ENCODE peak calls at places on chromosomes 12 and 14, in eight cellular contexts. One of them, this sample, is unnamed.

GRCh38 chr12:100845095-100845494 is 50.5 kb downstream of the ANO4 start:
- DNase-seq in fibroblast of the aortic adventitia: no peak
- DNase-seq in GM23338: no peak
- DNase-seq in cardiac fibroblast: peak; percentile 15
- DNase-seq in nephron progenitor cell: no peak
- DNase-seq in glutamatergic neuron: no peak
- DNase-seq in heart right ventricle: no peak
- DNase-seq in hepatocyte: no peak
- DNase-seq in this sample: no peak

GRCh38 chr14:92644166-92644565 is 104.3 kb downstream of the LGMN start:
- DNase-seq in fibroblast of the aortic adventitia: peak; percentile 42
- DNase-seq in GM23338: no peak
- DNase-seq in cardiac fibroblast: peak; percentile 69
- DNase-seq in nephron progenitor cell: no peak
- DNase-seq in glutamatergic neuron: no peak
- DNase-seq in heart right ventricle: no peak
- DNase-seq in hepatocyte: no peak
- DNase-seq in this sample: no peak

GRCh38 chr12:112823582-112824149 is 32.1 kb downstream of the RPH3A start:
- DNase-seq in fibroblast of the aortic adventitia: no peak
- DNase-seq in GM23338: peak; percentile 34
- DNase-seq in cardiac fibroblast: no peak
- DNase-seq in nephron progenitor cell: no peak
- DNase-seq in glutamatergic neuron: no peak
- DNase-seq in heart right ventricle: no peak
- DNase-seq in hepatocyte: no peak
- DNase-seq in this sample: no peak

GRCh38 chr14:53999061-53999488 is 42.5 kb upstream of the BMP4 start:
- DNase-seq in fibroblast of the aortic adventitia: peak; percentile 73
- DNase-seq in GM23338: no peak
- DNase-seq in cardiac fibroblast: peak; percentile 25
- DNase-seq in nephron progenitor cell: no peak
- DNase-seq in glutamatergic neuron: no peak
- DNase-seq in heart right ventricle: no peak
- DNase-seq in hepatocyte: peak; percentile 34
- DNase-seq in this sample: no peak

GRCh38 chr12:3002636-3003035 is 43.4 kb downstream of the TEAD4 start:
- DNase-seq in fibroblast of the aortic adventitia: no peak
- DNase-seq in GM23338: no peak
- DNase-seq in cardiac fibroblast: no peak
- DNase-seq in nephron progenitor cell: no peak
- DNase-seq in glutamatergic neuron: no peak
- DNase-seq in heart right ventricle: no peak
- DNase-seq in hepatocyte: no peak
- DNase-seq in this sample: no peak

GRCh38 chr14:87935895-87936294 is 57.1 kb downstream of the GALC start:
- DNase-seq in fibroblast of the aortic adventitia: no peak
- DNase-seq in GM23338: no peak
- DNase-seq in cardiac fibroblast: no peak
- DNase-seq in nephron progenitor cell: no peak
- DNase-seq in glutamatergic neuron: no peak
- DNase-seq in heart right ventricle: no peak
- DNase-seq in hepatocyte: no peak
- DNase-seq in this sample: no peak

GRCh38 chr14:31993521-31993941 is 83.6 kb upstream of the ARHGAP5 start:
- DNase-seq in fibroblast of the aortic adventitia: peak; percentile 29
- DNase-seq in GM23338: no peak
- DNase-seq in cardiac fibroblast: peak; percentile 18
- DNase-seq in nephron progenitor cell: no peak
- DNase-seq in glutamatergic neuron: no peak
- DNase-seq in heart right ventricle: no peak
- DNase-seq in hepatocyte: no peak
- DNase-seq in this sample: no peak

GRCh38 chr14:94051115-94051514 is 25.0 kb downstream of the OTUB2 start:
- DNase-seq in fibroblast of the aortic adventitia: peak; percentile 67
- DNase-seq in GM23338: peak; percentile 56
- DNase-seq in cardiac fibroblast: peak; percentile 56
- DNase-seq in nephron progenitor cell: no peak
- DNase-seq in glutamatergic neuron: no peak
- DNase-seq in heart right ventricle: no peak
- DNase-seq in hepatocyte: peak; percentile 53
- DNase-seq in this sample: no peak

GRCh38 chr12:138898-139534 is 72.4 kb downstream of the IQSEC3 start:
- DNase-seq in fibroblast of the aortic adventitia: peak; percentile 4
- DNase-seq in GM23338: peak; percentile 62
- DNase-seq in cardiac fibroblast: peak; percentile 9
- DNase-seq in nephron progenitor cell: peak; percentile 49
- DNase-seq in glutamatergic neuron: peak; percentile 50
- DNase-seq in heart right ventricle: peak; percentile 28
- DNase-seq in hepatocyte: no peak
- DNase-seq in this sample: no peak

GRCh38 chr14:75831455-75831854 is 150.3 kb downstream of the TGFB3 start:
- DNase-seq in fibroblast of the aortic adventitia: peak; percentile 81
- DNase-seq in GM23338: no peak
- DNase-seq in cardiac fibroblast: peak; percentile 80
- DNase-seq in nephron progenitor cell: no peak
- DNase-seq in glutamatergic neuron: no peak
- DNase-seq in heart right ventricle: peak; percentile 29
- DNase-seq in hepatocyte: peak; percentile 80
- DNase-seq in this sample: no peak

GRCh38 chr12:50055831-50056628 is 1.4 kb upstream of the ASIC1 start:
- DNase-seq in fibroblast of the aortic adventitia: peak; percentile 46
- DNase-seq in GM23338: peak; percentile 84
- DNase-seq in cardiac fibroblast: peak; percentile 54
- DNase-seq in nephron progenitor cell: peak; percentile 57
- DNase-seq in glutamatergic neuron: peak; percentile 65
- DNase-seq in heart right ventricle: no peak
- DNase-seq in hepatocyte: peak; percentile 76
- DNase-seq in this sample: no peak

GRCh38 chr12:76180401-76181277 is 96.2 kb upstream of the NAP1L1 start:
- DNase-seq in fibroblast of the aortic adventitia: no peak
- DNase-seq in GM23338: peak; percentile 24
- DNase-seq in cardiac fibroblast: no peak
- DNase-seq in nephron progenitor cell: no peak
- DNase-seq in glutamatergic neuron: no peak
- DNase-seq in heart right ventricle: no peak
- DNase-seq in hepatocyte: no peak
- DNase-seq in this sample: no peak

GRCh38 chr14:100019156-100019882 is 45.9 kb upstream of the EVL start:
- DNase-seq in fibroblast of the aortic adventitia: no peak
- DNase-seq in GM23338: peak; percentile 20
- DNase-seq in cardiac fibroblast: peak; percentile 51
- DNase-seq in nephron progenitor cell: peak; percentile 19
- DNase-seq in glutamatergic neuron: peak; percentile 43
- DNase-seq in heart right ventricle: no peak
- DNase-seq in hepatocyte: peak; percentile 80
- DNase-seq in this sample: no peak

GRCh38 chr12:126898562-126898961 is 1368.4 kb upstream of the TMEM132C start:
- DNase-seq in fibroblast of the aortic adventitia: no peak
- DNase-seq in GM23338: no peak
- DNase-seq in cardiac fibroblast: no peak
- DNase-seq in nephron progenitor cell: no peak
- DNase-seq in glutamatergic neuron: no peak
- DNase-seq in heart right ventricle: no peak
- DNase-seq in hepatocyte: no peak
- DNase-seq in this sample: no peak

GRCh38 chr14:38989917-38990546 is 113.0 kb downstream of the SEC23A start:
- DNase-seq in fibroblast of the aortic adventitia: no peak
- DNase-seq in GM23338: no peak
- DNase-seq in cardiac fibroblast: peak; percentile 22
- DNase-seq in nephron progenitor cell: no peak
- DNase-seq in glutamatergic neuron: no peak
- DNase-seq in heart right ventricle: no peak
- DNase-seq in hepatocyte: no peak
- DNase-seq in this sample: no peak

GRCh38 chr12:67773896-67774295 is 125.4 kb downstream of the DYRK2 start:
- DNase-seq in fibroblast of the aortic adventitia: peak; percentile 31
- DNase-seq in GM23338: no peak
- DNase-seq in cardiac fibroblast: no peak
- DNase-seq in nephron progenitor cell: no peak
- DNase-seq in glutamatergic neuron: no peak
- DNase-seq in heart right ventricle: no peak
- DNase-seq in hepatocyte: no peak
- DNase-seq in this sample: no peak

GRCh38 chr12:85016423-85016822 is 19.7 kb downstream of the TSPAN19 start:
- DNase-seq in fibroblast of the aortic adventitia: peak; percentile 96
- DNase-seq in GM23338: no peak
- DNase-seq in cardiac fibroblast: peak; percentile 99
- DNase-seq in nephron progenitor cell: no peak
- DNase-seq in glutamatergic neuron: no peak
- DNase-seq in heart right ventricle: no peak
- DNase-seq in hepatocyte: no peak
- DNase-seq in this sample: no peak

GRCh38 chr12:95633671-95634465 is 82.6 kb upstream of the USP44 start:
- DNase-seq in fibroblast of the aortic adventitia: peak; percentile 71
- DNase-seq in GM23338: no peak
- DNase-seq in cardiac fibroblast: no peak
- DNase-seq in nephron progenitor cell: no peak
- DNase-seq in glutamatergic neuron: no peak
- DNase-seq in heart right ventricle: no peak
- DNase-seq in hepatocyte: peak; percentile 33
- DNase-seq in this sample: no peak

GRCh38 chr12:94801736-94802135 is 151.4 kb upstream of the TMCC3 start:
- DNase-seq in fibroblast of the aortic adventitia: no peak
- DNase-seq in GM23338: no peak
- DNase-seq in cardiac fibroblast: no peak
- DNase-seq in nephron progenitor cell: no peak
- DNase-seq in glutamatergic neuron: no peak
- DNase-seq in heart right ventricle: no peak
- DNase-seq in hepatocyte: no peak
- DNase-seq in this sample: no peak

GRCh38 chr12:131003036-131003435 is 49.3 kb downstream of the ADGRD1 start:
- DNase-seq in fibroblast of the aortic adventitia: no peak
- DNase-seq in GM23338: no peak
- DNase-seq in cardiac fibroblast: no peak
- DNase-seq in nephron progenitor cell: no peak
- DNase-seq in glutamatergic neuron: no peak
- DNase-seq in heart right ventricle: no peak
- DNase-seq in hepatocyte: no peak
- DNase-seq in this sample: no peak

GRCh38 chr12:82833461-82833860 is 146.8 kb downstream of the TMTC2 start:
- DNase-seq in fibroblast of the aortic adventitia: peak; percentile 29
- DNase-seq in GM23338: no peak
- DNase-seq in cardiac fibroblast: no peak
- DNase-seq in nephron progenitor cell: no peak
- DNase-seq in glutamatergic neuron: no peak
- DNase-seq in heart right ventricle: no peak
- DNase-seq in hepatocyte: no peak
- DNase-seq in this sample: no peak

DNA sequence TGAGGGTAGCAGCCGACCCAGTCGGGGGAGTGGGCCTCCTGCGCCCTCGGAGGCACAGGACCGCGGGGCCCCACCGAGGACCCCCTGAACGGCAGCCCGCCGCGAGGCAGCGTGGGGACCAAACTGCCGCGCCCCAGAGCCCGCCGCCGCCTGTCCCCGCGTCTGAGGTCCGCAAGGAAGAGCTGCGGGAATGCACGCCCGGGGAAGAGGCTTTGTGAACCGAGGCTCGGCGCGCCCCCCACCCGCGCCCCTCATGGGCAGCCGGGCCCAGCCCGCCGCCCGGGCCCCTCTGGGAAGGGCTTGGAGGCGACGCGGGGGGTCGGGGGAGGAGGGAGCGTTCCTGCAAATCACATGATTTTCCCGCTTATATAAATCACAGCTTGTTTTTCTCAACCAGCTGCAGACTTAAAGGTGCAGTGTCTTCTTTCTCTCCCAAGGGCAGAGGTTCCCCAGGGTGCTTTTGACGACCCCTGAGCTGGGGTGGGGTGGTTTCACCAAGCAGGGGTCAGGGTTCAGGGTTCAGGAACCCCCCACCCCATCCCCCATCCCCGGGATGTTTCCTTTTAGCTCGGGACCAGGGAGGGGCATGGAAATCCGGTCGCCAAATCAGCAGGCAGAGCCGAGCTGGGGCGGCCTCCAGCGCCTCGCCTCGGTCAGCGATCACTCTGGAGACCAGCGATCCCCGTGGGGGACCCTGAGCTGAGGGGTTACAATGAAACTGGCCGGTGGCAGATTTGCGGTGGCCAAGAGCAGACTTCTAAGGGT is 44.7 kb upstream of the ATP23 start:
- DNase-seq in fibroblast of the aortic adventitia: peak; percentile 84
- DNase-seq in GM23338: peak; percentile 78
- DNase-seq in cardiac fibroblast: peak; percentile 74
- DNase-seq in nephron progenitor cell: peak; percentile 77
- DNase-seq in glutamatergic neuron: peak; percentile 73
- DNase-seq in heart right ventricle: peak; percentile 83
- DNase-seq in hepatocyte: peak; percentile 82
- DNase-seq in this sample: peak; percentile 91
- TF ChIP-seq CTCF in fibroblast of the aortic adventitia: peak; percentile 49
- TF ChIP-seq CTCF in GM23338: peak; percentile 64
- TF ChIP-seq CTCF in cardiac fibroblast: peak; percentile 35
- TF ChIP-seq CTCF in nephron progenitor cell: no peak
- TF ChIP-seq CTCF in glutamatergic neuron: no peak
- TF ChIP-seq CTCF in heart right ventricle: peak; percentile 48
- TF ChIP-seq CTCF in hepatocyte: peak; percentile 52
- TF ChIP-seq CTCF in this sample: peak; percentile 41

GRCh38 chr12:1502856-1503255 is 91.5 kb downstream of the FBXL14 start:
- DNase-seq in fibroblast of the aortic adventitia: no peak
- DNase-seq in GM23338: no peak
- DNase-seq in cardiac fibroblast: no peak
- DNase-seq in nephron progenitor cell: no peak
- DNase-seq in glutamatergic neuron: no peak
- DNase-seq in heart right ventricle: no peak
- DNase-seq in hepatocyte: peak; percentile 23
- DNase-seq in this sample: no peak
- TF ChIP-seq CTCF in fibroblast of the aortic adventitia: no peak
- TF ChIP-seq CTCF in GM23338: no peak
- TF ChIP-seq CTCF in cardiac fibroblast: no peak
- TF ChIP-seq CTCF in nephron progenitor cell: no peak
- TF ChIP-seq CTCF in glutamatergic neuron: no peak
- TF ChIP-seq CTCF in heart right ventricle: no peak
- TF ChIP-seq CTCF in hepatocyte: no peak
- TF ChIP-seq CTCF in this sample: no peak

DNA sequence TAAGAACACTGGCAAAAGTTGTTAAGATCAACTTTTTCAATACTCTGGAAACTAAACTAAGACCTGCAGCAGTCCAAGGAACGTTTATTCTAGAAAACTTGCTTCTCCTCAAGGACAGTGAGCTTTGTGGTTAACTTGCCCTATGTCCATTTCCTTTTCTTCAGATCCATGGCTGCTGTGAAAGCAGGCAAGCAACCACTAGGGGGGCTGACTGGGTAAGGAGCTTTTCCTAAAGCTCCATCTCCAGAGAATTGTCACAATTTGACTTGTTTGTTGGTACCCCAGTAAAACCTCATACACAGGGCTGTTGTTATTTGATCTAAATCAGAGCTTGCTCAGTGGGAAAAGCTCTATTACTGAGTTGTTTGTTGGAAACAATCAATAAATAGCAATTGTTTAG is 10.1 kb upstream of the RPL10L start:
- DNase-seq in fibroblast of the aortic adventitia: no peak
- DNase-seq in GM23338: peak; percentile 69
- DNase-seq in cardiac fibroblast: no peak
- DNase-seq in nephron progenitor cell: no peak
- DNase-seq in glutamatergic neuron: no peak
- DNase-seq in heart right ventricle: no peak
- DNase-seq in hepatocyte: peak; percentile 9
- DNase-seq in this sample: no peak
- TF ChIP-seq CTCF in fibroblast of the aortic adventitia: no peak
- TF ChIP-seq CTCF in GM23338: peak; percentile 60
- TF ChIP-seq CTCF in cardiac fibroblast: no peak
- TF ChIP-seq CTCF in nephron progenitor cell: peak; percentile 33
- TF ChIP-seq CTCF in glutamatergic neuron: peak; percentile 52
- TF ChIP-seq CTCF in heart right ventricle: no peak
- TF ChIP-seq CTCF in hepatocyte: peak; percentile 18
- TF ChIP-seq CTCF in this sample: no peak

GRCh38 chr12:5872745-5873144 is 72.3 kb downstream of the ANO2 start:
- DNase-seq in fibroblast of the aortic adventitia: no peak
- DNase-seq in GM23338: peak; percentile 21
- DNase-seq in cardiac fibroblast: no peak
- DNase-seq in nephron progenitor cell: peak; percentile 11
- DNase-seq in glutamatergic neuron: no peak
- DNase-seq in heart right ventricle: no peak
- DNase-seq in hepatocyte: peak; percentile 42
- DNase-seq in this sample: no peak
- TF ChIP-seq CTCF in fibroblast of the aortic adventitia: no peak
- TF ChIP-seq CTCF in GM23338: peak; percentile 46
- TF ChIP-seq CTCF in cardiac fibroblast: no peak
- TF ChIP-seq CTCF in nephron progenitor cell: peak; percentile 41
- TF ChIP-seq CTCF in glutamatergic neuron: peak; percentile 16
- TF ChIP-seq CTCF in heart right ventricle: no peak
- TF ChIP-seq CTCF in hepatocyte: peak; percentile 52
- TF ChIP-seq CTCF in this sample: no peak

This sample was measured in tibial artery.